ENCODE peak calls at places on chromosomes 16 and 17, in five cellular contexts. T, Y, Q, Z and J are unnamed samples.

GRCh38 chr16:24930440-24930839 is 84.7 kb downstream of the SLC5A11 start:
- DNase-seq in T (no peak), Y (no peak), Q (no peak), Z (no peak), J (no peak)

GRCh38 chr16:57578521-57579360 is 36.3 kb downstream of the ADGRG5 start:
- DNase-seq in T (no peak), Y (no peak), Q (no peak), Z (no peak), J (no peak)

GRCh38 chr17:80640379-80641071 is 95.9 kb downstream of the RPTOR start:
- DNase-seq in T (no peak), Y (no peak), Q (no peak), Z (no peak), J (no peak)

GRCh38 chr16:5328546-5328945 is 231.0 kb upstream of the EEF2KMT start:
- DNase-seq in T (no peak), Y (no peak), Q (no peak), Z (no peak), J (no peak)

GRCh38 chr17:58305626-58306025 is 23.0 kb downstream of the TSPOAP1 start:
- DNase-seq in T (no peak), Y (no peak), Q (no peak), Z (peak), J (no peak)

GRCh38 chr16:51374346-51374745 is 223.3 kb upstream of the SALL1 start:
- DNase-seq in T (no peak), Y (no peak), Q (no peak), Z (no peak), J (no peak)

GRCh38 chr17:81314410-81315169 is 19.5 kb upstream of the SLC38A10 start:
- DNase-seq in T (no peak), Y (no peak), Q (no peak), Z (no peak), J (no peak)

GRCh38 chr17:13337171-13337570 is 264.6 kb downstream of the HS3ST3A1 start:
- DNase-seq in T (no peak), Y (no peak), Q (no peak), Z (no peak), J (no peak)

GRCh38 chr16:85514601-85515318 is 98.4 kb upstream of the GSE1 start:
- DNase-seq in T (no peak), Y (no peak), Q (no peak), Z (no peak), J (no peak)

GRCh38 chr16:66250686-66251405 is 115.6 kb upstream of the CDH5 start:
- DNase-seq in T (no peak), Y (no peak), Q (peak), Z (no peak), J (no peak)

GRCh38 chr16:85421338-85422123 is 191.6 kb upstream of the GSE1 start:
- DNase-seq in T (no peak), Y (no peak), Q (no peak), Z (no peak), J (no peak)

GRCh38 chr17:73348018-73348823 is 36.4 kb upstream of the CDC42EP4 start:
- DNase-seq in T (no peak), Y (no peak), Q (no peak), Z (no peak), J (no peak)

GRCh38 chr16:4531816-4532215 is 6.8 kb downstream of the CDIP1 start:
- DNase-seq in T (no peak), Y (no peak), Q (no peak), Z (no peak), J (no peak)

GRCh38 chr17:45436161-45436560 is 3.5 kb upstream of the ARHGAP27 start:
- DNase-seq in T (no peak), Y (no peak), Q (no peak), Z (no peak), J (no peak)

GRCh38 chr17:32486701-32487459 is at the start of gene CDK5R1:
- DNase-seq in T (peak), Y (peak), Q (peak), Z (peak), J (peak)

GRCh38 chr17:77810536-77810935 is 148.0 kb upstream of the TNRC6C start:
- DNase-seq in T (no peak), Y (no peak), Q (no peak), Z (no peak), J (no peak)

GRCh38 chr16:88649924-88650748 is 717 bp downstream of the CYBA start:
- DNase-seq in T (peak), Y (peak), Q (no peak), Z (peak), J (peak)

GRCh38 chr16:25151996-25152395 is 40.5 kb downstream of the LCMT1 start:
- DNase-seq in T (no peak), Y (no peak), Q (no peak), Z (no peak), J (no peak)

GRCh38 chr17:78722101-78722761 is 59.8 kb downstream of the CYTH1 start:
- DNase-seq in T (peak), Y (no peak), Q (no peak), Z (peak), J (no peak)

GRCh38 chr17:3935140-3935542 is 18.9 kb upstream of the P2RX1 start:
- DNase-seq in T (peak), Y (peak), Q (peak), Z (peak), J (peak)

GRCh38 chr17:64658931-64659330 is 3.2 kb downstream of the SMURF2 start:
- DNase-seq in T (no peak), Y (no peak), Q (no peak), Z (no peak), J (no peak)

GRCh38 chr16:57600048-57600835 is 28.2 kb upstream of the ADGRG1 start:
- DNase-seq in T (no peak), Y (peak), Q (peak), Z (no peak), J (peak)

GRCh38 chr16:68367440-68367839 is 56.6 kb downstream of the PRMT7 start:
- DNase-seq in T (no peak), Y (no peak), Q (no peak), Z (no peak), J (no peak)

GRCh38 chr17:29032798-29033197 is 10.1 kb upstream of the PIPOX start:
- DNase-seq in T (no peak), Y (no peak), Q (no peak), Z (no peak), J (no peak)

GRCh38 chr16:77965346-77965745 is 57.0 kb upstream of the CLEC3A start:
- DNase-seq in T (no peak), Y (no peak), Q (no peak), Z (no peak), J (no peak)

GRCh38 chr17:15154618-15155017 is 110.5 kb downstream of the PMP22 start:
- DNase-seq in T (no peak), Y (no peak), Q (no peak), Z (no peak), J (no peak)

GRCh38 chr16:72763927-72764628 is 283.9 kb downstream of the ZFHX3 start:
- DNase-seq in T (no peak), Y (no peak), Q (no peak), Z (no peak), J (no peak)

GRCh38 chr16:14538604-14539003 is 91.5 kb downstream of the PARN start:
- DNase-seq in T (no peak), Y (no peak), Q (no peak), Z (no peak), J (no peak)